ENCODE peak calls at places on chromosome 20, in four cellular contexts. K is left lung, A is lower lobe of right lung, F is aorta. E is an unnamed sample.

GRCh38 chr20:44827401-44827800 is 17.1 kb upstream of the RIMS4 start:
- DNase-seq in K (no peak), A (no peak), F (no peak), E (no peak)

GRCh38 chr20:37090357-37090871 is 5.4 kb downstream of the RBL1 start:
- DNase-seq in K (no peak), A (no peak), F (no peak), E (no peak)

GRCh38 chr20:36881331-36881730 is 5.4 kb downstream of the TLDC2 start:
- DNase-seq in K (no peak), A (no peak), F (no peak), E (no peak)

GRCh38 chr20:22757424-22758189 is 173.2 kb upstream of the FOXA2 start:
- DNase-seq in K (no peak), A (no peak), F (no peak), E (no peak)

GRCh38 chr20:59808729-59809381 is 124.6 kb downstream of the SYCP2 start:
- DNase-seq in K (no peak), A (no peak), F (no peak), E (no peak)

GRCh38 chr20:23078351-23078993 is 7.7 kb downstream of the CD93 start:
- DNase-seq in K (no peak), A (no peak), F (no peak), E (no peak)

GRCh38 chr20:11851646-11852045 is 66.0 kb upstream of the BTBD3 start:
- DNase-seq in K (no peak), A (no peak), F (no peak), E (no peak)

GRCh38 chr20:58892126-58892931 is 39.8 kb downstream of the GNAS start:
- DNase-seq in K (peak; percentile 80), A (peak; percentile 81), F (peak; percentile 88), E (peak; percentile 63)

GRCh38 chr20:2195614-2196013 is 94.0 kb downstream of the STK35 start:
- DNase-seq in K (no peak), A (no peak), F (no peak), E (no peak)

GRCh38 chr20:47355489-47356219 is 845 bp downstream of the ZMYND8 start:
- DNase-seq in K (no peak), A (peak; percentile 13), F (no peak), E (no peak)

GRCh38 chr20:30168025-30168799 is 1089.3 kb upstream of the DEFB115 start:
- DNase-seq in K (peak; percentile 26), A (peak; percentile 45), F (no peak), E (peak; percentile 9)
- H3K9me3 ChIP-seq in K (no peaks in the 10 kb centered on the region), A (no peaks in the 10 kb centered on the region), F (no peaks in the 10 kb centered on the region), E (no peaks in the 10 kb centered on the region)

GRCh38 chr20:57238089-57238488 is 28.4 kb downstream of the BMP7 start:
- DNase-seq in K (no peak), A (no peak), F (no peak), E (no peak)
- H3K9me3 ChIP-seq in K (no peaks in the 10 kb centered on the region), A (no peaks in the 10 kb centered on the region), F (no peaks in the 10 kb centered on the region), E (no peaks in the 10 kb centered on the region)

GRCh38 chr20:25587536-25587935 is 2.2 kb upstream of the NINL start:
- DNase-seq in K (no peak), A (no peak), F (no peak), E (no peak)
- H3K9me3 ChIP-seq in K (no peaks in the 10 kb centered on the region), A (no peaks in the 10 kb centered on the region), F (no peaks in the 10 kb centered on the region), E (no peaks in the 10 kb centered on the region)

DNA sequence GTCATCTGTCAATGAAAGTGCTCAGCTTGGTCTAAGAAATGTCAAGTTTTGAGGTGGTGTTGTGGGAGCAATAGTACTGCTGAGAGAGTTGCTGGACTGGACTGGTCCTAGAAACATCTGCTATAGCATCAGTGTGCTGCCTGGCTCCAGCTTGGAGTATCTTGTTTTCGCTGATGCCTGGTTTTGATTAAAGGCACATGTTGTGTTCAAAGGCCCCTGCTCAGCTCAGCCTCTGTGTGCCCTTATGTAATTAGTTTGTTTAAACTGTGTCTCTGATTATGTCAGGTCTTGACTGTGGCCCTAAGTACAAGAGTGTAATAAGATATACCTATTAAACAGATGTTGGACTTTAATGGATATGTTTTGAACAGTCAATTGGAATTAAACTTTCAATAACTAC is 668.1 kb downstream of the DHX35 start:
- DNase-seq in K (no peak), A (no peak), F (no peak), E (no peak)
- H3K9me3 ChIP-seq in K (no peaks in the 10 kb centered on the region), A (no peaks in the 10 kb centered on the region), F (no peaks in the 10 kb centered on the region), E (no peaks in the 10 kb centered on the region)

DNA sequence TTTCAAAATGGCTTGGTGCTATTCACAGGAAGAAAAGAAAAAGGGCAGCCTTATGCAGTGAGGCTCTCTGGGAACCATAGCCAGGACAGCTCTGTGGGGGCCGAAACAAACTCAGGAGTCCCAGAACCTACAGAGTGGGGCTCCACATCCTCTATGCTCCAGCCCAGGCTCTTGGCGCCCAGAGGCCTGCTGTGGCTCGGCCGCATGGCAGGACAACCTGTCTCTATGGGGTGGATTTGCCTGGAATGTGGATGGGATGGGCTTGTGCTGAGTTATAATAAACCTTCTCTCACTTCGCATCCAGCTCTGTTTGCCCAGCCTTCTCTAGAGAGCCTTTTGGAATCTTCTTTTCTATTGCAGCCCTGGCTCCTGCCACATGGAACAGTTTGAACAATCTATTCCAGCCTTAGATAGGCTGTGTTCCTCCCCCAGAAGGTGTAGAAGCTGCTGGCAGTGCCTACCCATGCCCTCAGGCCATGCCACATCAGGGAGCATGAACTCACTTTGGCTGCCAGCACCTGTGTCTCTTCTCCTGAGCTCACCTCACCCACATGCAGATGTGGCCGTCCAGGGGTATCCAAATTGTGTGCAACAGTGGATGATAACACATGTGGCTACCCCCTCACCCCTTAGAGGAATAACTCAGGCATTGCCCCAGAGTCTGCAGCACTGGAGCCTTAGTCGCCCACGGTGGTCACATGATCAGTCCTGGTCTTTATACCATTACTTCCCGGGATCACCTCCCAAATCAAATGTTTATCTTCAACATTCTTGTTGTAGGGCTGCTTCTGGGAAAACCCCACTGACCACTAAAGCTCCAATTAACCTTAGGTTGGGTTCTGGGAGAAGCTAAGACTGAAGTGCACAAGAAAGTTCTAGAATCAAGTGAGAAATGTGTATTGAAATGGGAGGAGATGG is 110.2 kb downstream of the BANF2 start:
- DNase-seq in K (peak; percentile 28), A (no peak), F (no peak), E (no peak)
- H3K9me3 ChIP-seq in K (no peaks in the 10 kb centered on the region), A (no peaks in the 10 kb centered on the region), F (no peaks in the 10 kb centered on the region), E (no peaks in the 10 kb centered on the region)